ENCODE peak calls at places on chromosome 18, in four cellular contexts. S is A549; O is CD4-positive, CD25-positive, alpha-beta regulatory T cell; C is SK-N-SH. F is an unnamed sample. For H3K4me1, the result is how much of the 10 kb centered on the place peaks cover.

GRCh38 chr18:29191263-29191662 is 1014.3 kb upstream of the CDH2 start:
- DNase-seq in S (peak), O (no peak), C (no peak), F (no peak)

GRCh38 chr18:54843302-54843701 is 15.0 kb downstream of the RAB27B start:
- DNase-seq in S (no peak), O (no peak), C (no peak), F (no peak)

GRCh38 chr18:49745051-49746014 is 68.0 kb downstream of the ACAA2 start:
- DNase-seq in S (no peak), O (no peak), C (no peak), F (no peak)

GRCh38 chr18:27656167-27656778 is 471.2 kb upstream of the CHST9 start:
- DNase-seq in S (no peak), O (no peak), C (no peak), F (no peak)

GRCh38 chr18:50143891-50144290 is 51.1 kb downstream of the MYO5B start:
- DNase-seq in S (no peak), O (no peak), C (no peak), F (no peak)

GRCh38 chr18:69968073-69968472 is 20.4 kb upstream of the CD226 start:
- DNase-seq in S (no peak), O (peak), C (peak), F (no peak)

GRCh38 chr18:35413163-35413511 is 36.0 kb upstream of the ZNF396 start:
- DNase-seq in S (no peak), O (no peak), C (no peak), F (no peak)

GRCh38 chr18:74013955-74014354 is 133.7 kb downstream of the FBXO15 start:
- DNase-seq in S (no peak), O (peak), C (no peak), F (no peak)

GRCh38 chr18:70075906-70076305 is 128.2 kb upstream of the CD226 start:
- DNase-seq in S (no peak), O (no peak), C (no peak), F (no peak)

GRCh38 chr18:32511147-32511546 is 40.5 kb upstream of the GAREM1 start:
- DNase-seq in S (no peak), O (no peak), C (no peak), F (no peak)

GRCh38 chr18:12236934-12237832 is 17.0 kb upstream of the CIDEA start:
- DNase-seq in S (peak), O (peak), C (peak), F (peak)

GRCh38 chr18:12377556-12378553 is 828 bp upstream of the AFG3L2 start:
- DNase-seq in S (peak), O (no peak), C (no peak), F (no peak)

GRCh38 chr18:50268022-50268747 is 1.9 kb upstream of the CFAP53 start:
- DNase-seq in S (peak), O (peak), C (peak), F (peak)

GRCh38 chr18:55252053-55252675 is 292.9 kb upstream of the CCDC68 start:
- DNase-seq in S (no peak), O (no peak), C (no peak), F (no peak)

GRCh38 chr18:11861583-11862288 is 10.5 kb downstream of the CHMP1B start:
- DNase-seq in S (no peak), O (no peak), C (no peak), F (no peak)

GRCh38 chr18:39441648-39442047 is 1876.0 kb upstream of the CELF4 start:
- DNase-seq in S (no peak), O (no peak), C (no peak), F (no peak)

GRCh38 chr18:51074605-51075004 is 44.6 kb downstream of the SMAD4 start:
- DNase-seq in S (no peak), O (peak), C (no peak), F (no peak)

GRCh38 chr18:57025525-57025924 is 121.4 kb upstream of the BOD1L2 start:
- DNase-seq in S (no peak), O (no peak), C (no peak), F (no peak)

GRCh38 chr18:10421859-10422258 is 32.6 kb upstream of the APCDD1 start:
- DNase-seq in S (no peak), O (no peak), C (no peak), F (no peak)

GRCh38 chr18:13528739-13529392 is 197.5 kb downstream of the FAM210A start:
- DNase-seq in S (no peak), O (no peak), C (no peak), F (no peak)

GRCh38 chr18:5298156-5298852 is 2.8 kb upstream of the ZBTB14 start:
- DNase-seq in S (no peak), O (no peak), C (no peak), F (no peak)

GRCh38 chr18:1075310-1075709 is 170.6 kb downstream of the ADCYAP1 start:
- DNase-seq in S (no peak), O (no peak), C (no peak), F (no peak)

GRCh38 chr18:42045346-42045745 is 90.3 kb downstream of the PIK3C3 start:
- DNase-seq in S (no peak), O (no peak), C (no peak), F (no peak)

GRCh38 chr18:61965306-61965705 is 72.5 kb upstream of the RNF152 start:
- DNase-seq in S (no peak), O (no peak), C (no peak), F (no peak)

GRCh38 chr18:55064760-55065159 is 105.5 kb upstream of the CCDC68 start:
- DNase-seq in S (no peak), O (no peak), C (no peak), F (no peak)

GRCh38 chr18:51253476-51253875 is 56.0 kb upstream of the MEX3C start:
- DNase-seq in S (no peak), O (no peak), C (no peak), F (no peak)

GRCh38 chr18:55054591-55054990 is 95.3 kb upstream of the CCDC68 start:
- DNase-seq in S (no peak), O (no peak), C (no peak), F (no peak)

GRCh38 chr18:77065221-77065981 is 67.2 kb downstream of the MBP start:
- DNase-seq in S (peak), O (peak), C (no peak), F (peak)

GRCh38 chr18:27004056-27004829 is 138.7 kb upstream of the AQP4 start:
- DNase-seq in S (no peak), O (no peak), C (peak), F (no peak)

GRCh38 chr18:33804258-33804657 is 226.2 kb downstream of the ASXL3 start:
- DNase-seq in S (no peak), O (no peak), C (no peak), F (no peak)

GRCh38 chr18:13610517-13610916 is 115.8 kb downstream of the FAM210A start:
- DNase-seq in S (no peak), O (no peak), C (no peak), F (no peak)

GRCh38 chr18:71189581-71189980 is 900.7 kb downstream of the SOCS6 start:
- DNase-seq in S (no peak), O (no peak), C (no peak), F (no peak)

GRCh38 chr18:1648715-1649114 is 744.0 kb downstream of the ADCYAP1 start:
- DNase-seq in S (no peak), O (no peak), C (no peak), F (no peak)

GRCh38 chr18:710418-711300 is 1.8 kb downstream of the ENOSF1 start:
- DNase-seq in S (no peak), O (no peak), C (no peak), F (no peak)

GRCh38 chr18:61635901-61636528 is 256.8 kb downstream of the RNF152 start:
- DNase-seq in S (no peak), O (peak), C (peak), F (no peak)

GRCh38 chr18:48138660-48139426 is 208.4 kb upstream of the SMAD2 start:
- DNase-seq in S (no peak), O (no peak), C (no peak), F (no peak)
- H3K4me1 ChIP-seq in S (under half), O (under half), C (under half), F (under half)

GRCh38 chr18:3042337-3042736 is 29.4 kb upstream of the LPIN2 start:
- DNase-seq in S (no peak), O (no peak), C (no peak), F (no peak)

GRCh38 chr18:3044931-3045698 is 32.2 kb upstream of the LPIN2 start:
- DNase-seq in S (no peak), O (no peak), C (no peak), F (no peak)

GRCh38 chr18:3048121-3048520 is 35.2 kb upstream of the LPIN2 start:
- DNase-seq in S (no peak), O (no peak), C (peak), F (no peak)

GRCh38 chr18:3048820-3049349 is 35.9 kb upstream of the LPIN2 start:
- DNase-seq in S (no peak), O (no peak), C (no peak), F (no peak)

GRCh38 chr18:3046216-3046808 is 33.4 kb upstream of the LPIN2 start:
- DNase-seq in S (no peak), O (peak), C (no peak), F (no peak)
- H3K4me1 ChIP-seq in S (under half), O (under half), C (under half), F (under half)

GRCh38 chr18:3826021-3826420 is 376.0 kb downstream of the TGIF1 start:
- DNase-seq in S (no peak), O (no peak), C (no peak), F (no peak)
- H3K4me1 ChIP-seq in S (under half), O (under half), C (under half), F (under half)

DNA sequence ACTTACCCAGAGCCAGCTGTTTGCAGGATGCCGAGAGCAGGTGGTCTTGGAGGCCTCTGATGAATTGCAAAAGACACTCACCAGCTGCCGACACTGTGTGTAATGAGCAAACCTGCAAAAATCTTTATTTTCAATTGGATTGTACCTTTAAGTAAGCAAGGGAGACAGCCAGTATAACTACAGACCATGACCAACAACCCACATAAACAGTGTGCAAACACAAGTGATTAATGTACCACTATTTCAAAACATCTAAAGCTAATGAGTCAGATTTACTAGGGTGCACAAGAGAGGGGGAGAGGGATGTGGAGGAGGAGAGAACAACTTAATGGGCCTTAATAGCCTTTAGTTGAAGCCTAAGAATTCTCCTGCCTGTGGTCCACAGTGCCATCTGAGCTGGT is 196.1 kb downstream of the HRH4 start:
- DNase-seq in S (no peak), O (no peak), C (no peak), F (no peak)
- H3K4me1 ChIP-seq in S (under half), O (under half), C (under half), F (under half)

DNA sequence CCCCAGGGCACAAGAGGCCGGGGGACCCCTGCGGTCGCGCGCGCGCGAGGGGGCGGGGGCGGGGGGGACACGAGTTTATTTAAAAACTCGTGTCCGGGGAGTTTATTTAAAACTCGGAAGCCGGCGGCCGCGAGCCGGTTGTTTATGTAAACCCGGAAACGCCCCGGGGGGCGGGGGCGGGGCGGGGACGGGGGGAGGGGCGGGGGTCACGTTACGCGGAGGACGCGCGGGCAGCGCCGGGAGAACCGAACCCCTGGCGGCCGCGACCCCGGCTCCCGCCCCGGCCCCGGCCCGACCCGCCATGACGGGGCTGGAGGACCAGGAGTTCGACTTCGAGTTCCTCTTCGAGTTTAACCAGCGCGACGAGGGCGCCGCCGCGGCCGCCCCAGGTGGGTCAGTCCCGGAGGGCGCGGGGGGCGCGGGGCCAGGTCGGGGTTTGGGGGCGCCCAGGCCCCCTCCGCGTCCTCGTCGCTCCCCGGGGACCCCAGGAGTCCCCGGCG is 4.4 kb downstream of the NFATC1 start:
- DNase-seq in S (peak), O (peak), C (no peak), F (peak)
- H3K4me1 ChIP-seq in S (under half), O (half or more), C (under half), F (under half)

GRCh38 chr18:9120796-9121195 is 15.8 kb upstream of the ANKRD12 start:
- DNase-seq in S (no peak), O (peak), C (no peak), F (no peak)

GRCh38 chr18:9117980-9118841 is 15.7 kb downstream of the NDUFV2 start:
- DNase-seq in S (no peak), O (peak), C (no peak), F (no peak)

GRCh38 chr18:9113468-9114149 is 11.1 kb downstream of the NDUFV2 start:
- DNase-seq in S (no peak), O (no peak), C (no peak), F (no peak)

GRCh38 chr18:9115984-9116383 is 13.5 kb downstream of the NDUFV2 start:
- DNase-seq in S (no peak), O (no peak), C (no peak), F (no peak)
- H3K4me1 ChIP-seq in S (under half), O (half or more), C (under half), F (half or more)

GRCh38 chr18:23964282-23965238 is 50.0 kb upstream of the TTC39C start:
- DNase-seq in S (no peak), O (peak), C (no peak), F (peak)

GRCh38 chr18:23968638-23969037 is 45.9 kb upstream of the TTC39C start:
- DNase-seq in S (no peak), O (no peak), C (no peak), F (no peak)

GRCh38 chr18:23969664-23970063 is 44.9 kb upstream of the TTC39C start:
- DNase-seq in S (no peak), O (no peak), C (no peak), F (no peak)

GRCh38 chr18:23966909-23967308 is 47.6 kb upstream of the TTC39C start:
- DNase-seq in S (no peak), O (no peak), C (no peak), F (no peak)

GRCh38 chr18:23967321-23968089 is 47.0 kb upstream of the TTC39C start:
- DNase-seq in S (no peak), O (peak), C (no peak), F (peak)
- H3K4me1 ChIP-seq in S (under half), O (half or more), C (under half), F (half or more)

GRCh38 chr18:58580623-58581022 is 48.3 kb downstream of the ALPK2 start:
- DNase-seq in S (no peak), O (no peak), C (no peak), F (no peak)
- H3K4me1 ChIP-seq in S (half or more), O (under half), C (under half), F (under half)

F was measured in CD8-positive, alpha-beta memory T cell.